ENCODE peak calls at places on chromosomes 16 and 17, in five cellular contexts. U, D, K, L and R are unnamed samples.

GRCh38 chr17:62668091-62668804 is 40.8 kb downstream of the MRC2 start:
- DNase-seq in U (no peak), D (no peak), K (no peak), L (no peak), R (no peak)

GRCh38 chr17:55442953-55443683 is 21.5 kb upstream of the MMD start:
- DNase-seq in U (no peak), D (no peak), K (no peak), L (no peak), R (no peak)

GRCh38 chr16:82329070-82329469 is 159.0 kb upstream of the MPHOSPH6 start:
- DNase-seq in U (no peak), D (no peak), K (no peak), L (no peak), R (no peak)

GRCh38 chr17:67374329-67375053 is 2.6 kb upstream of the PITPNC1 start:
- DNase-seq in U (peak), D (peak), K (peak), L (peak), R (peak)

GRCh38 chr16:30902070-30902972 is 5.9 kb downstream of the CTF1 start:
- DNase-seq in U (peak), D (peak), K (no peak), L (peak), R (peak)

GRCh38 chr17:13118311-13118710 is 100.5 kb upstream of the ELAC2 start:
- DNase-seq in U (no peak), D (no peak), K (no peak), L (no peak), R (no peak)

GRCh38 chr17:77074681-77075080 is 66.1 kb upstream of the SEC14L1 start:
- DNase-seq in U (no peak), D (no peak), K (no peak), L (no peak), R (no peak)

GRCh38 chr17:5630434-5630833 is 46.1 kb upstream of the NLRP1 start:
- DNase-seq in U (no peak), D (no peak), K (no peak), L (peak), R (no peak)

GRCh38 chr17:37516131-37516561 is 26.5 kb downstream of the DUSP14 start:
- DNase-seq in U (no peak), D (no peak), K (no peak), L (peak), R (peak)

GRCh38 chr17:9364837-9365430 is 210.7 kb downstream of the STX8 start:
- DNase-seq in U (no peak), D (no peak), K (no peak), L (no peak), R (peak)

GRCh38 chr16:54213322-54213721 is 73.3 kb downstream of the IRX3 start:
- DNase-seq in U (no peak), D (no peak), K (no peak), L (no peak), R (no peak)
- H3K27ac ChIP-seq in U (no peak), D (no peak), K (no peak), L (no peak), R (no peak)

GRCh38 chr17:30116345-30116660 is 313 bp upstream of the NSRP1 start:
- DNase-seq in U (no peak), D (no peak), K (no peak), L (no peak), R (no peak)
- TF ChIP-seq EZH2 in U (no peak), D (no peak), K (no peak), L (no peak), R (no peak)

DNA sequence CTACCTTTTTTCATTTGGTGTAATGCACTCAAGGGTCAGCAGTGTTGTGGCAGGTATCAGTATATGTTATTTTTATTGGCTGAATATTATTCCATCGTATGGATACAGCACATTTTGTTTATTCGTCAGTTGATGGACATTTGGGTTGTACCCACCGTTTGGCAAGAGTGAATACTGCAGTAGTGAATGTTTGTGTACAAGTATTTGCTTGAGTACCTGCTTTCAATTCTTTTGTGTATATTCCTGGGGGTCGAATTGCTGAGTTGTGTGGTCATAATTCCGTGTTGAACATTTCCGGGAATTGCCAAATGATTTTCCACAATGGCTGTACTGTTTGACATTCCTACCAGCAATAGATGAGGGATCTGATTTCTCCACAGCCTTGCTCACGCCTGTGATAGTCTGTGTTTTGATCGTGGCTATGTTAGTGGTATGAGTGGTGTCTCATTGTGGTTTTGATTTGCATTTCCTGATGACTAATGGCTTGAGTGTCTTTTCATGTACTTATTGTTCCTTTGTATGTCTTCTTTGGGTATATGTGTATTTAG is 108.4 kb downstream of the OR1D5 start:
- DNase-seq in U (peak), D (no peak), K (peak), L (peak), R (peak)
- H3K4me3 ChIP-seq in U (no peak), D (no peak), K (no peak), L (no peak), R (no peak)

DNA sequence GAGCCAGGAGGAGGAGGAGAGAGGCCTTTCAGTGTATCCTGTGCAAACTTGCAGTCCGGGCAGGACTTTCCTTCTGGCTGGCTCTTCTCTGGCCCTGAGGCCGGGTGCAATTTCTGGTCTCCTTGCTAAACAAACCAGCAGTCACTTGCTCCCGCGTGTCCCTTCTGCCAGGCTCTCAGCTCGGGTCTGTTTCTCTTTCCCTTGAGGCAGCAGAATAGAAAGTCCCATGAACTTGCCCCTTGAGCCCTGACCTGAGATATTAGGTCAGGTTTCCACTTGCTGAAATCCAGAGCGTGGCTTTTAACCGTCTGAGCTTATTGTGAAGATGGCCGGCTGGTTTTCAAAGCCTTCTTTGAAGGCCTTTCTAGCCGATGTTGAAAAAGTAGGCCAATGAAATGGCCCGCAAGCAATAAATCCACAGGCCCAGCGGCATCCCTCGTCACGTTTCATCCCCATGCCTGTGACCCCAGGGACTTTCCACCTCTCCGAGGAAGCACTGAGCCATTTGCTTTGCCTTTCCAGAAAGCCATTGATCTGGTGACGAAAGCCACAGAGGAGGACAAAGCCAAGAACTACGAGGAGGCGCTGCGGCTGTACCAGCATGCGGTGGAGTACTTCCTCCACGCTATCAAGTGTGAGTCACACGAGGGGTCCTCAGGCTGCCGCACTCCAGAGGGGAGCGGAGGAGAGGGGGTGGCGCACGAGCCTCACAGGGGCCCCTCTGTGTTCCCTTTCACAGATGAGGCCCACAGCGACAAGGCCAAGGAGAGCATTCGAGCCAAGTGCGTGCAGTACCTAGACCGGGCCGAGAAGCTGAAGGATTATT is 4.5 kb downstream of the VPS4A start:
- DNase-seq in U (no peak), D (no peak), K (no peak), L (no peak), R (peak)
- H3K27ac ChIP-seq in U (no peak), D (no peak), K (no peak), L (no peak), R (no peak)

GRCh38 chr16:10743227-10743609 is 424 bp upstream of the NUBP1 start:
- DNase-seq in U (no peak), D (no peak), K (no peak), L (no peak), R (no peak)
- TF ChIP-seq EZH2 in U (no peak), D (no peak), K (no peak), L (no peak), R (no peak)